ENCODE peak calls at places on chromosomes 13 and 19, in six cellular contexts. H is thoracic aorta, G is brain microvascular endothelial cell, J is A549, F is ascending aorta, X is astrocyte. V is an unnamed sample.

GRCh38 chr13:41608779-41609178 is 151.4 kb downstream of the RGCC start:
- DNase-seq in G (no peak), X (peak), F (no peak), J (no peak), H (no peak), V (no peak)

GRCh38 chr13:67018775-67019174 is 211.4 kb downstream of the PCDH9 start:
- DNase-seq in F (no peak), G (no peak), X (no peak), J (no peak), H (no peak), V (no peak)

GRCh38 chr13:104869501-104869900 is 1666.0 kb downstream of the EFNB2 start:
- DNase-seq in F (no peak), H (no peak), J (no peak), G (peak), X (peak), V (no peak)

GRCh38 chr19:46386151-46386550 is 27.2 kb downstream of the CCDC8 start:
- DNase-seq in X (no peak), J (no peak), H (no peak), G (no peak), F (peak), V (no peak)

GRCh38 chr13:19155321-19155861 is 26.2 kb downstream of the TUBA3C start:
- DNase-seq in J (no peak), G (no peak), H (no peak), F (no peak), X (no peak), V (no peak)

GRCh38 chr19:54026656-54027055 is 35.2 kb downstream of the CACNG6 start:
- DNase-seq in X (no peak), H (no peak), F (no peak), G (no peak), J (no peak), V (no peak)

GRCh38 chr19:30669329-30670010 is 297.3 kb downstream of the ZNF536 start:
- DNase-seq in X (no peak), G (peak), H (no peak), F (peak), J (peak), V (peak)

GRCh38 chr19:3080281-3080680 is 13.9 kb upstream of the GNA11 start:
- DNase-seq in G (peak), J (no peak), F (no peak), H (no peak), X (peak), V (no peak)

GRCh38 chr19:41264581-41265375 is 606 bp downstream of the HNRNPUL1 start:
- DNase-seq in G (peak), H (no peak), X (peak), J (peak), F (peak), V (peak)

GRCh38 chr19:52946322-52947310 is 16.1 kb downstream of the ZNF816 start:
- DNase-seq in F (no peak), H (no peak), G (no peak), J (no peak), X (no peak), V (no peak)

GRCh38 chr19:12970070-12970820 is 869 bp downstream of the DAND5 start:
- DNase-seq in G (no peak), J (no peak), F (no peak), X (no peak), H (no peak), V (no peak)

GRCh38 chr19:46784262-46785053 is 3.9 kb downstream of the SLC1A5 start:
- DNase-seq in J (peak), G (peak), H (no peak), F (peak), X (peak), V (peak)

GRCh38 chr19:4322942-4323665 is 15.5 kb downstream of the STAP2 start:
- DNase-seq in G (no peak), F (no peak), H (no peak), X (no peak), J (peak), V (no peak)

GRCh38 chr13:95319551-95320274 is 18.5 kb upstream of the ABCC4 start:
- DNase-seq in J (no peak), X (no peak), F (no peak), H (no peak), G (no peak), V (peak)

GRCh38 chr19:40745402-40745780 is 4.9 kb downstream of the ACTMAP start:
- DNase-seq in X (peak), G (peak), J (no peak), H (no peak), F (no peak), V (no peak)

GRCh38 chr19:40466219-40467006 is at the start of gene SPTBN4:
- DNase-seq in J (no peak), G (no peak), X (no peak), F (no peak), H (no peak), V (no peak)

GRCh38 chr19:47719047-47719885 is 6.0 kb downstream of the EHD2 start:
- DNase-seq in G (peak), H (peak), X (peak), J (peak), F (peak), V (peak)

GRCh38 chr19:35013820-35014754 is 14.0 kb downstream of the GRAMD1A start:
- DNase-seq in G (no peak), J (no peak), F (no peak), X (no peak), H (no peak), V (no peak)

GRCh38 chr19:38900220-38900629 is 456 bp downstream of the NFKBIB start:
- DNase-seq in H (no peak), G (no peak), F (no peak), X (no peak), J (no peak), V (no peak)

GRCh38 chr19:2398735-2399305 is 28.6 kb downstream of the TIMM13 start:
- DNase-seq in X (no peak), G (no peak), J (no peak), F (no peak), H (no peak), V (no peak)

GRCh38 chr19:46198756-46199155 is 30.8 kb upstream of the IGFL1 start:
- DNase-seq in F (no peak), H (no peak), J (peak), X (peak), G (no peak), V (no peak)

GRCh38 chr19:13396256-13397080 is 109.8 kb downstream of the CACNA1A start:
- DNase-seq in X (peak), J (peak), F (peak), G (peak), H (no peak), V (peak)

GRCh38 chr19:11279505-11280236 is 16.3 kb upstream of the TSPAN16 start:
- DNase-seq in F (no peak), J (no peak), H (no peak), X (no peak), G (no peak), V (no peak)

GRCh38 chr19:50817941-50818858 is 5.4 kb downstream of the KLK1 start:
- DNase-seq in H (no peak), F (no peak), X (no peak), G (peak), J (peak), V (peak)

GRCh38 chr19:49676136-49676689 is 858 bp upstream of the PRMT1 start:
- DNase-seq in F (peak), G (peak), X (peak), H (no peak), J (peak), V (peak)

GRCh38 chr13:96575423-96576320 is 418.6 kb downstream of the OXGR1 start:
- DNase-seq in G (no peak), J (no peak), F (no peak), X (no peak), H (no peak), V (no peak)

DNA sequence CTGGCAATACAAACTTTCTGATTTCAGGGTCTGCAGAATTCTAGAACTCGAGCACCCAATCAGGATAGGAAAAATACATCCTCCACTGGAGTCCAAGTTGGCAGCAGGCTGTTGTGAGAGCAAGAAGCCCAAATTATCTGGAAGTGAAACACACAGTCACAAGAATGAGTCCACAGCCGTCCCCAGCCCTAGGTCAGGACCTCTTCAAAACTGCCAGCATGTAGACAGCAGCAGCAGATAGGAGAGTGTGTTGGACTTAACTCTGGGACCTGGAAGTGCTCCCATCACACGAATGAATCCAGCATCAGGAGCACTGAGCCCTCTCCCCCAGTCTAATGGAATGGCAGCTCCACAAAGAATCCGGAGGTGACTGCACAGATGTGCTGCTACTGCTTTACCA is 420.7 kb downstream of the OXGR1 start:
- DNase-seq in J (no peak), F (no peak), X (no peak), G (no peak), H (no peak), V (no peak)
- TF ChIP-seq CTCF in J (no peak), F (no peak), X (no peak), G (no peak), H (no peak), V (no peak)

GRCh38 chr13:71830736-71831135 is 36.3 kb downstream of the DACH1 start:
- DNase-seq in F (no peak), J (no peak), X (no peak), G (no peak), H (no peak), V (no peak)
- TF ChIP-seq CTCF in F (no peak), J (no peak), X (no peak), G (no peak), H (no peak), V (no peak)

GRCh38 chr19:5478241-5478924 is 23.2 kb downstream of the ZNRF4 start:
- DNase-seq in G (no peak), F (no peak), J (no peak), H (no peak), X (no peak), V (no peak)

GRCh38 chr19:5478925-5479588 is 23.8 kb downstream of the ZNRF4 start:
- DNase-seq in H (no peak), J (no peak), G (no peak), F (no peak), X (no peak), V (no peak)

GRCh38 chr19:5481957-5482356 is 26.7 kb downstream of the ZNRF4 start:
- DNase-seq in F (no peak), H (no peak), J (no peak), X (no peak), G (no peak), V (no peak)

GRCh38 chr19:5479958-5480357 is 24.7 kb downstream of the ZNRF4 start:
- DNase-seq in X (no peak), J (no peak), F (no peak), G (no peak), H (no peak), V (no peak)

GRCh38 chr19:5480427-5480836 is 25.2 kb downstream of the ZNRF4 start:
- DNase-seq in G (no peak), J (peak), H (no peak), X (no peak), F (no peak), V (peak)
- TF ChIP-seq CTCF in G (peak), J (peak), H (peak), X (peak), F (no peak), V (peak)

DNA sequence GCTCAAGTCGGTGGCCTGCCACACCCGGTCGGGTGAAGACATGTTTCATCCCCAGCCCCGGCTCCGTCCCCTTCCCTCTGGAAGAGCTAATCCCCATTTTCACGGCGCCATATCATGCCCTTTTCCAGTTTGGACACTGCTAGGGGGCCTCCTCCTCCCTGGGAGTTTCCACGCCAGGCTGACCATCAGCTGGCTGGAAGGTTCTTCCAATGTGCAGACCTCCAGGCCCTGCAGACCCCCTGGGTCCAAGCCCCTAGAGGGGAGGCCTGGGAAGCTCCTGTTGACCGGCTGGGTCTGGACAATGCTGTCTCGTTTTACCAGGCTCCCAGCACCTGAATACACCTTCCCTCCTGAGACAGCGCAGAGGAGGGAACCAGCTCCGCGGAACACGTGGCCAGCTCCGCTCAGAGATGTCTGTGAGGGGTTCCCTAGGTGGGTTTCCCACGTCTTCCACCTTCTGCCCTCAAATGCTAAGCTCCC is 44.7 kb upstream of the RANBP3 start:
- DNase-seq in G (no peak), X (no peak), H (no peak), F (no peak), J (no peak), V (no peak)
- TF ChIP-seq CTCF in G (no peak), X (no peak), H (no peak), F (no peak), J (no peak), V (no peak)

GRCh38 chr19:33398361-33399060 is 25.0 kb downstream of the CEBPG start:
- DNase-seq in J (no peak), F (no peak), H (no peak), X (no peak), G (no peak), V (no peak)
- TF ChIP-seq CTCF in J (no peak), F (no peak), H (no peak), X (no peak), G (no peak), V (no peak)

GRCh38 chr13:75296651-75297050 is 185.3 kb downstream of the TBC1D4 start:
- DNase-seq in F (no peak), G (no peak), H (no peak), J (no peak), X (no peak), V (no peak)

GRCh38 chr13:75299206-75299605 is 182.8 kb downstream of the TBC1D4 start:
- DNase-seq in G (no peak), F (no peak), H (no peak), J (no peak), X (no peak), V (no peak)

DNA sequence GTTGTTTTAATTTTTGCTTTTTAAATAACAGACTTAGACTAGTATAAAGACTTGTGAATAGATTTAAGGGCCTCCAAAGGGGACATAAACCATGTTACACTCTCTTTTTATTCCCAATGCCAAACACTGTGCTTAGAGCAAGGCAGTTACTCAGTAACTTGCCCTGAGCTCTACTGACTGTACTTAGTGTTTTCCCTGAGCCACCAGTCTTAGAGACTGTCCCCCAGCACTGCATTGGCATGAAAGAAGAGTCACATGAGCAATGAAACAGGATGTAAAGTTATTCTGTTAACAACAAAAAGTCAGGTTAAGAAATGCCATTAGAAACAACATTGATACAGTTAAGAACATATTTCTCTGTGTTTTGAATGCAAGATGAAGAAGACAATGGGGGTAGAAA is 187.9 kb downstream of the TBC1D4 start:
- DNase-seq in J (no peak), F (no peak), H (no peak), G (no peak), X (no peak), V (no peak)
- TF ChIP-seq CTCF in J (no peak), F (no peak), H (no peak), G (no peak), X (no peak), V (no peak)

V was measured in MCF 10A.